ENCODE peak calls at places on chromosomes 16 and 17, in ten cellular contexts. J, B, F, L, Y, Z, K, D, P and V are unnamed samples.

GRCh38 chr16:5605404-5605803 is 507.8 kb upstream of the EEF2KMT start:
- DNase-seq in P (no peak), L (no peak), Z (no peak), B (no peak), J (no peak), K (no peak), Y (no peak), F (no peak), D (no peak), V (no peak)

GRCh38 chr17:82405051-82405450 is 13.1 kb upstream of the HEXD start:
- DNase-seq in K (no peak), P (no peak), B (no peak), D (no peak), Z (no peak), L (no peak), Y (no peak), F (no peak), J (no peak), V (peak; percentile 65)

GRCh38 chr17:74702132-74702876 is 10.4 kb downstream of the CD300LF start:
- DNase-seq in B (no peak), F (no peak), Z (no peak), J (no peak), K (no peak), P (no peak), L (no peak), Y (no peak), D (no peak), V (no peak)

GRCh38 chr16:12802661-12803060 is 1.0 kb downstream of the CPPED1 start:
- DNase-seq in Y (no peak), J (no peak), Z (no peak), L (no peak), P (no peak), B (no peak), F (no peak), D (no peak), K (no peak), V (no peak)

GRCh38 chr17:62720126-62720850 is 87.8 kb downstream of the MARCHF10 start:
- DNase-seq in D (no peak), Y (peak; percentile 55), F (no peak), B (no peak), K (peak; percentile 20), L (no peak), P (no peak), Z (peak; percentile 18), J (no peak), V (no peak)

GRCh38 chr17:80498242-80498919 is 22.0 kb upstream of the NPTX1 start:
- DNase-seq in J (peak; percentile 40), K (peak; percentile 77), D (no peak), Y (no peak), F (no peak), Z (no peak), P (no peak), L (peak; percentile 38), B (no peak), V (peak; percentile 89)

GRCh38 chr16:51276335-51276734 is 125.3 kb upstream of the SALL1 start:
- DNase-seq in F (no peak), B (peak; percentile 42), K (no peak), D (no peak), J (peak; percentile 27), Y (no peak), P (no peak), Z (peak; percentile 28), L (no peak), V (no peak)

GRCh38 chr16:84501077-84501735 is 3.3 kb downstream of the MEAK7 start:
- DNase-seq in F (no peak), D (peak; percentile 83), Z (peak; percentile 63), P (no peak), L (no peak), J (peak; percentile 16), K (peak; percentile 49), Y (peak; percentile 75), B (no peak), V (peak; percentile 81)

GRCh38 chr16:89828199-89828869 is at the start of gene SPIRE2:
- DNase-seq in Z (peak; percentile 82), D (no peak), B (no peak), K (peak; percentile 42), Y (peak; percentile 53), P (no peak), F (peak; percentile 75), L (peak; percentile 94), J (peak; percentile 79), V (peak; percentile 91)

GRCh38 chr16:29825145-29826044 is 5.1 kb downstream of the MVP start:
- DNase-seq in F (peak; percentile 75), P (no peak), K (peak; percentile 87), L (no peak), Y (peak; percentile 78), B (no peak), D (no peak), J (peak; percentile 40), Z (no peak), V (peak; percentile 82)

GRCh38 chr16:969508-970378 is 1.0 kb downstream of the LMF1 start:
- DNase-seq in P (no peak), B (no peak), K (no peak), F (peak; percentile 49), J (peak; percentile 45), Y (no peak), D (no peak), Z (no peak), L (peak; percentile 60), V (peak; percentile 81)

GRCh38 chr16:75566889-75567255 is 693 bp downstream of the GABARAPL2 start:
- DNase-seq in B (no peak), K (no peak), J (peak; percentile 16), L (peak; percentile 56), F (no peak), Y (no peak), Z (peak; percentile 31), D (no peak), P (no peak), V (peak; percentile 75)

GRCh38 chr17:41895617-41896016 is 23.1 kb downstream of the ACLY start:
- DNase-seq in Y (no peak), B (no peak), P (no peak), F (no peak), Z (no peak), L (no peak), K (peak; percentile 31), D (no peak), J (peak; percentile 44), V (no peak)

GRCh38 chr16:55120408-55120807 is 189.7 kb downstream of the IRX5 start:
- DNase-seq in Z (no peak), D (no peak), J (no peak), F (no peak), K (no peak), Y (peak; percentile 7), B (no peak), L (no peak), P (no peak), V (no peak)

GRCh38 chr16:56226187-56226586 is 34.9 kb downstream of the GNAO1 start:
- DNase-seq in P (no peak), J (no peak), L (no peak), Z (no peak), F (no peak), K (no peak), B (no peak), D (no peak), Y (no peak), V (no peak)

GRCh38 chr16:23899869-23900268 is 64.1 kb downstream of the PRKCB start:
- DNase-seq in J (no peak), P (no peak), F (no peak), L (no peak), K (no peak), B (no peak), Z (no peak), D (no peak), Y (no peak), V (no peak)

GRCh38 chr17:1312261-1312870 is 32.9 kb downstream of the TRARG1 start:
- DNase-seq in J (peak; percentile 22), F (no peak), Z (no peak), K (no peak), Y (peak; percentile 37), D (no peak), B (no peak), P (no peak), L (peak; percentile 69), V (no peak)

GRCh38 chr16:85369741-85370528 is 243.2 kb upstream of the GSE1 start:
- DNase-seq in Y (peak; percentile 33), Z (peak; percentile 81), K (no peak), L (peak; percentile 86), F (no peak), D (no peak), B (no peak), P (no peak), J (peak; percentile 59), V (peak; percentile 77)

GRCh38 chr16:66070140-66070887 is 296.2 kb upstream of the CDH5 start:
- DNase-seq in D (no peak), F (peak; percentile 43), J (peak; percentile 30), L (no peak), K (peak; percentile 57), Z (no peak), Y (no peak), P (no peak), B (no peak), V (peak; percentile 85)

GRCh38 chr17:49447603-49448325 is 33.1 kb upstream of the PHB1 start:
- DNase-seq in B (no peak), Z (no peak), J (no peak), P (no peak), Y (no peak), L (no peak), K (no peak), F (no peak), D (no peak), V (peak; percentile 77)
- TF ChIP-seq CTCF in B (no peak), Z (no peak), J (no peak), P (no peak), Y (no peak), L (no peak), K (no peak), F (no peak), D (peak; percentile 32), V (no peak)

GRCh38 chr16:69494993-69495392 is 70.6 kb downstream of the CYB5B start:
- DNase-seq in K (no peak), Y (peak; percentile 45), D (peak; percentile 44), L (no peak), F (no peak), J (no peak), P (no peak), Z (peak; percentile 16), B (no peak), V (no peak)
- TF ChIP-seq CTCF in K (peak; percentile 3), Y (peak; percentile 28), D (peak; percentile 76), L (no peak), F (no peak), J (no peak), P (peak; percentile 25), Z (peak; percentile 40), B (peak; percentile 52), V (no peak)

DNA sequence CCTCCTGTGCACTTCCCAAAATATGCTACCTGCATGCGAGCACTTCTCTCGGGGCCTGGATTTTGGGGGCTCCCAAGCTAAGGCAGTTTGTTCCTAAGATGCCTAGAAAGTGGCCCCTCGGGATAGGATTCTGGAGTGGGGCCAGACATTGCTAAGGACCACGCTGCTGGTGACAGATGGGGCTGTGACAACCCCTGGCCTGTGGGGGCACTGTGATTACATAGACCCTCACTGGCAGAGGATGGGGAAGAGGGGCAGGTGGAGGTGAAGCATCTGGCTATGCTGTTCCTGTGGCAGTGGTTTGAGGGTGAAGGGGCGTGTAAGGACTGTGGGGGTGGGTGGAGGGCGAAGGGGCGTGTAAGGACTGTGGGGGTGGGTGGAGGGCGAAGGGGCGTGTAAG is 128.4 kb downstream of the ENGASE start:
- DNase-seq in J (no peak), B (no peak), Y (no peak), Z (no peak), P (no peak), L (no peak), F (no peak), D (no peak), K (no peak), V (no peak)
- TF ChIP-seq CTCF in J (no peak), B (no peak), Y (no peak), Z (no peak), P (no peak), L (no peak), F (no peak), D (no peak), K (no peak), V (no peak)

GRCh38 chr17:77741109-77741508 is 217.4 kb upstream of the TNRC6C start:
- DNase-seq in L (no peak), D (no peak), K (no peak), P (no peak), Z (no peak), F (peak; percentile 32), Y (peak; percentile 24), J (no peak), B (no peak), V (no peak)
- TF ChIP-seq CTCF in L (peak; percentile 34), D (peak; percentile 96), K (peak; percentile 14), P (peak; percentile 50), Z (no peak), F (peak; percentile 17), Y (peak; percentile 27), J (no peak), B (peak; percentile 40), V (no peak)